ENCODE peak calls at places on chromosomes 7 and 10, in nine cellular contexts. O, P, D, M, V, B, Q, F and H are unnamed samples.

GRCh38 chr7:651032-651728 is 75.3 kb upstream of the DNAAF5 start:
- DNase-seq in B (no peak), D (no peak), M (no peak), P (no peak), F (no peak), V (no peak), Q (no peak), O (no peak), H (no peak)

GRCh38 chr7:42883950-42884349 is 27.9 kb downstream of the C7orf25 start:
- DNase-seq in V (no peak), M (no peak), B (no peak), Q (no peak), O (peak), P (no peak), D (no peak), F (no peak), H (no peak)

GRCh38 chr10:119315128-119316001 is 108.0 kb downstream of the GRK5 start:
- DNase-seq in D (peak), F (peak), O (peak), P (peak), Q (peak), M (no peak), V (peak), B (no peak), H (peak)

GRCh38 chr7:50492770-50493519 is 42.8 kb upstream of the FIGNL1 start:
- DNase-seq in Q (peak), P (no peak), D (no peak), B (no peak), V (no peak), O (no peak), M (no peak), F (no peak), H (no peak)

GRCh38 chr7:77335581-77335980 is 80.6 kb downstream of the GSAP start:
- DNase-seq in Q (no peak), F (no peak), M (no peak), B (no peak), P (no peak), D (no peak), O (no peak), V (no peak), H (no peak)

GRCh38 chr10:63171926-63172325 is 38.8 kb downstream of the NRBF2 start:
- DNase-seq in F (no peak), O (no peak), D (no peak), V (no peak), M (no peak), B (no peak), Q (no peak), P (no peak), H (no peak)

GRCh38 chr7:104328308-104328969 is at the start of gene LHFPL3:
- DNase-seq in Q (no peak), O (no peak), F (no peak), P (no peak), V (no peak), M (peak), D (no peak), B (peak), H (no peak)

GRCh38 chr10:117663750-117664149 is 121.2 kb downstream of the EMX2 start:
- DNase-seq in F (peak), Q (peak), P (peak), B (no peak), M (no peak), V (no peak), O (peak), D (no peak), H (peak)

GRCh38 chr10:59287587-59287986 is 74.8 kb downstream of the FAM13C start:
- DNase-seq in P (no peak), B (no peak), Q (no peak), F (no peak), O (no peak), M (no peak), V (no peak), D (no peak), H (no peak)

GRCh38 chr7:75050501-75050900 is 23.1 kb downstream of the RCC1L start:
- DNase-seq in D (no peak), P (no peak), V (no peak), B (no peak), Q (no peak), F (no peak), M (no peak), O (no peak), H (no peak)

GRCh38 chr7:139103057-139103820 is 6.3 kb downstream of the ZC3HAV1 start:
- DNase-seq in M (no peak), O (no peak), Q (no peak), D (no peak), F (no peak), P (no peak), B (no peak), V (peak), H (no peak)

GRCh38 chr10:69766161-69766910 is 35.4 kb upstream of the COL13A1 start:
- DNase-seq in B (peak), O (no peak), P (no peak), V (no peak), M (no peak), Q (no peak), F (no peak), D (no peak), H (no peak)

GRCh38 chr10:13717936-13718772 is 131.4 kb downstream of the PRPF18 start:
- DNase-seq in M (peak), D (no peak), Q (peak), O (peak), B (no peak), P (no peak), F (no peak), V (no peak), H (no peak)

GRCh38 chr10:11231285-11231684 is 213.6 kb downstream of the CELF2 start:
- DNase-seq in D (no peak), M (no peak), F (no peak), V (no peak), B (no peak), O (no peak), P (no peak), Q (no peak), H (no peak)

GRCh38 chr7:136957391-136957790 is 88.9 kb downstream of the CHRM2 start:
- DNase-seq in D (no peak), V (no peak), B (no peak), F (no peak), P (no peak), Q (no peak), M (no peak), O (no peak), H (no peak)

GRCh38 chr7:133315332-133316040 is 62.6 kb downstream of the EXOC4 start:
- DNase-seq in V (peak), Q (no peak), M (no peak), O (no peak), F (no peak), B (no peak), D (no peak), P (no peak), H (no peak)

GRCh38 chr10:77689339-77689738 is 51.7 kb upstream of the KCNMA1 start:
- DNase-seq in B (no peak), F (no peak), V (no peak), P (no peak), O (no peak), M (no peak), D (no peak), Q (no peak), H (no peak)

GRCh38 chr10:24642921-24643678 is 80.6 kb downstream of the ARHGAP21 start:
- DNase-seq in Q (peak), D (peak), B (peak), V (peak), F (peak), M (no peak), P (peak), O (peak), H (peak)

GRCh38 chr10:20958764-20959163 is 61.7 kb upstream of the NEBL start:
- DNase-seq in V (no peak), D (no peak), M (no peak), O (no peak), P (no peak), Q (no peak), F (no peak), B (no peak), H (no peak)

GRCh38 chr10:69864321-69864720 is 62.6 kb downstream of the COL13A1 start:
- DNase-seq in F (no peak), M (no peak), D (no peak), B (no peak), Q (no peak), P (no peak), V (peak), O (no peak), H (peak)

GRCh38 chr7:55476071-55476803 is 96.1 kb downstream of the VOPP1 start:
- DNase-seq in Q (no peak), M (no peak), B (no peak), P (no peak), F (no peak), D (no peak), O (no peak), V (no peak), H (no peak)

GRCh38 chr7:18350678-18351077 is 144.9 kb upstream of the HDAC9 start:
- DNase-seq in O (no peak), F (no peak), P (no peak), M (no peak), B (no peak), D (no peak), V (no peak), Q (no peak), H (no peak)

GRCh38 chr7:17654940-17655339 is 285.4 kb downstream of the SNX13 start:
- DNase-seq in V (peak), B (no peak), O (no peak), P (no peak), F (no peak), D (no peak), M (no peak), Q (no peak), H (no peak)

GRCh38 chr7:341841-342638 is 52.1 kb downstream of the FOXL3 start:
- DNase-seq in P (no peak), D (no peak), B (no peak), M (no peak), Q (peak), V (no peak), O (no peak), F (no peak), H (no peak)

GRCh38 chr10:120715214-120715613 is 135.9 kb upstream of the WDR11 start:
- DNase-seq in P (no peak), O (peak), D (no peak), Q (no peak), B (no peak), F (no peak), M (no peak), V (no peak), H (no peak)

GRCh38 chr10:102713483-102713813 is 749 bp downstream of the ARL3 start:
- DNase-seq in M (no peak), O (no peak), P (peak), Q (no peak), V (no peak), B (no peak), F (no peak), D (no peak), H (no peak)

GRCh38 chr7:121531175-121532070 is 135.3 kb upstream of the FAM3C start:
- DNase-seq in D (no peak), P (no peak), V (peak), B (no peak), F (no peak), O (no peak), M (no peak), Q (no peak), H (no peak)

GRCh38 chr10:317219-317868 is 182.1 kb downstream of the ZMYND11 start:
- DNase-seq in Q (no peak), F (peak), V (no peak), B (no peak), O (no peak), M (no peak), D (no peak), P (no peak), H (no peak)

GRCh38 chr10:33772370-33773331 is 438.2 kb upstream of the NRP1 start:
- DNase-seq in D (no peak), F (no peak), B (no peak), V (peak), P (no peak), Q (no peak), O (peak), M (no peak), H (no peak)

GRCh38 chr10:90227259-90227658 is 525.9 kb downstream of the KIF20B start:
- DNase-seq in V (peak), Q (no peak), F (no peak), P (no peak), D (no peak), O (no peak), M (no peak), B (no peak), H (peak)

DNA sequence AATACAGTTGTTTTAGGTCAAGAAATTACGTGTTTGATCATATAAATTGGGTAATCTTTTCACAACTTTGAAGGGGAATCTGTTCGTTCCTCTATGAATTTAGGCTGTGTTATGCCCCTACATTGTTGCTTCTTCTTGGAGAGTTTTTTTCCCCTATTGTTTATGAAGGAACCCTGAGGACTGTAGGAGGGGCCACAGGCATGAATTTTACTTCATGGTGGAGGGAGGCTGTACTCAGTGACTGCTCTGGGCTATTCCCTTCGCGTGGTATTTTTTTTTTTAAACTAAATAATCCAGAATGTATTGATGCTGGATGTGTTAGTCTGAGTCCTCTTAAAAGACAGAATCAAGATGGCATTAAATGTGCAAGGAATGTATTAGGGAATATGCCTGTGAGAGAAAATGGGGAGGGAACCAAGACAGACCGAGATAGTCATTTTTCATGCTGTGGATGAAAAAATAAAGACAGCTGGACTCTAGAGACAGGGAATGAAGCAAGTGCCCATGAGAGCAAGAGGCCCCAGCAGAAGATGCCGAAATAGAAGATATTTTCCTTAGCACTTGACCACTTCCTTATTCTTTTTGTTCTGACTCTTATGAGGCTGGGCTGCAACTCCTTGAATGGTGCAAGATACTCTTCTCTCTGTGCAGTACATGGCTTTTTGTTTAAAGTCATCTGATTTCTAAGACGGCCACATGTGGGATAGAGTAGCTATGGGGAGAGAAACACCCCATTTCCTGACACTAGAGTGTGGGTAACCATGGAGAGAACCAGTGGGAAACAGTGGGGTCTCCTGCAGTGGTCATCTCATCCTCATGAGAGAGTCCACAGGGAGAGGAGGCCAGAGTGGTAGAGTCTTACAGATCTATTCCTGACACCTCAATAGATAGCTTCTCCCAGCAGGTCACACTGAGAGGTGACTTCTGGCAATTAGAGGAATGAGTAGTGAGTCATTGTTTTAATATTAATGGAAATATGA is 18.2 kb upstream of the VCL start:
- DNase-seq in Q (no peak), B (no peak), M (no peak), P (no peak), D (no peak), O (peak), F (no peak), V (no peak), H (no peak)
- TF ChIP-seq MAX in Q (no peak), B (no peak), M (no peak), P (no peak), D (no peak), O (peak), F (no peak), V (no peak), H (no peak)

DNA sequence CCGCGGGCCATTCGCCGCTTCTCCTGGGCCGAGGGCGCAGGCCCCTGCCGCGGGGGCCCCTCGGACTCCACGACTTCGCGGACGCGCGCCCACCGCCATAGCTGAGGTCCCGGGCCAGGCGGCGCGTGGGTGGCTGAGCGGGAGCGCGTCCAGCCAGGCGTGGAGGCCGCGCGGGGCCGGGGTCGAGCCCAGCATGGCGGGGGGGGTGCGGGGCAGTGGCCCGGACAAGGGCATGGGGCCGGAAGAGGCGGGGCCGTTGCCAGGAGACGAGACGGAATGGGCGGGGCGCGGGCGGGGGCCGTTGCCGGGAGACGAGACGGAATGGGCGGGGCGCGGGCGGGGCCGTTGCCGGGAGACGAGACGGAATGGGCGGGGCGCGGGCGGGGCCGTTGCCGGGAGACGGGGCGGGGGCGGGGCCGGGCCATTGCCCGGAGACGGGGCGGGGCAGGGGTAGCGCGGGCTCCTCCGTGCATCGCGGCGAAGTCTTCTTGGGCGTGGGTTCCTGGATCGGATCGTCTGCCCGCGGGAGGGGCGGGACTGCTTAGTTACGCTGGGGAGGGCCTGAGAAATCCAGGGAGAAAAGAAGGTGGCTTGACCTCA is 14.8 kb downstream of the ADAM8 start:
- DNase-seq in D (peak), O (peak), B (peak), V (peak), Q (no peak), P (peak), M (peak), F (no peak), H (no peak)
- TF ChIP-seq MAX in D (no peak), O (no peak), B (no peak), V (no peak), Q (peak), P (no peak), M (no peak), F (no peak), H (peak)

DNA sequence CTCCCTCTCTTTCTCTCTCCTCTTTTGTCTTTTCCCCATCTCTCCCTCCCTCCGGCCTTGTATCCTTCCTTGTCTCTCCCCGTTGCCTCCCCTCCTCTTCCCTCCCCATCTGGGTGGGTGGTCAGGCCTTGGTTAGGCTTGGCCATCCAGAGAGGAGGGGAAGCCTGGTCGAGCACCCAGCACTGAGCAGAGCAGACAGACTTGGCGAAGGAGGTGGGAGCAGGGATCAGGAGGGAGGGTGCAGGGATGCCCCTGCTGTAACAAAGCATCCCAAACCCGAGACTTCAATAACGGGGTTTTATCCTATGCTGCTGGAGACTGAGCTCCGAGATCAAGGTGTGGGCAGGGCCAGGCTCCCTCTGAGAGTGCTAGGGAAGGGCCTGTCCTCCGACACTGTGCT is 97.3 kb downstream of the PAXIP1 start:
- DNase-seq in V (no peak), B (no peak), P (no peak), D (no peak), F (no peak), Q (no peak), M (no peak), O (no peak), H (no peak)
- TF ChIP-seq MAX in V (no peak), B (no peak), P (no peak), D (no peak), F (no peak), Q (no peak), M (no peak), O (no peak), H (no peak)

GRCh38 chr10:129705676-129706075 is 238.6 kb downstream of the MGMT start:
- DNase-seq in O (no peak), F (no peak), M (no peak), P (no peak), V (no peak), D (no peak), B (no peak), Q (no peak), H (no peak)

GRCh38 chr10:129709101-129709500 is 242.1 kb downstream of the MGMT start:
- DNase-seq in B (no peak), O (no peak), P (no peak), F (no peak), V (no peak), Q (no peak), M (no peak), D (no peak), H (no peak)

GRCh38 chr10:129706523-129706922 is 239.5 kb downstream of the MGMT start:
- DNase-seq in V (no peak), P (no peak), O (no peak), F (no peak), M (no peak), B (no peak), Q (no peak), D (no peak), H (no peak)

GRCh38 chr10:129706081-129706480 is 239.0 kb downstream of the MGMT start:
- DNase-seq in O (no peak), V (no peak), P (no peak), M (no peak), D (no peak), F (no peak), B (no peak), Q (no peak), H (no peak)

DNA sequence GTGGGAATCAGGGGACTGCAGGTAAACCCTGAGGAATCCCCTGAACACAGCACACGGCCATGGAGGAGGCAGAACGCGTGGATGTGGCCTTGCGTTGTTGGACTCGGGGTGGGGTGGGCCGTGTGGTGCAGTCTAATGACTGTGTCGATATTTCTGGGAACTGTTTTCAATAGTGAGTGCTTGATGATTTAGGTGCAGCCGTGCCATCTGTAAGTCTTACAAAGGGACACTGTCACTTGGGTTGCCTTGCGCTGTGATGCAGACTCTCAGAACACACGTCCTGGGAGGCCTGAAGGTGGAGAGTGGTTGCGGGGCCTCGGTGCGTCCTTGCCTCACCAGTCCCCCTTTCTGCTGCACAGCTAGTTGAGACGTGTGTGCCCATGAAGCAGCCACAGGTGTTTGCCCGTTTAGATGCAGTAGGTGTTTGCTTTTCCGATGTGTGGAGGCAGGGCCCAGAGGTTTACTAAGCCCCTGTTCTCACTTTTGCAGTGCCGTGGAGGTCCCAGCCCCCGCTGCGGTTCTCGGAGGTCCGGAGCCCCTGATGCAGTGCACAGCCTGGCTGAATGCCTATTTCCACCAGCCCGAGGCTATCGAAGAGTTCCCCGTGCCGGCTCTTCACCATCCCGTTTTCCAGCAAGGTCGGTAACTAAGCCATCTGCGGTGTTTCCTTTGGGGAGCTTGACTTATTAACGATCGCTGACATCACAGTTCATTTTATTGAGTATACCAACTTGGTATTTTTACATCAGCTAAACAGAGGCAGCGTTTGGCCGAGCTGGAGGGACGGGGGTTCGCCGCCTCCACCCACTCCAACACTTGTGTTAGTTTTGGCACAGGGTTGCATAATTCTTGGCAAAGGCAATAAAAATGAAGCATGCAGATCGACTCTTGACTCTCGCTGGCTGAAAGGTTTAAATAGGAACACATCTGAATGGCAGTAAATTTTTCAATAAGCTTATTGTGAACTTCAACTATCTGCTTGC is 240.7 kb downstream of the MGMT start:
- DNase-seq in B (peak), P (no peak), O (no peak), Q (no peak), F (no peak), M (no peak), V (peak), D (no peak), H (no peak)
- TF ChIP-seq MAX in B (no peak), P (no peak), O (no peak), Q (no peak), F (no peak), M (no peak), V (no peak), D (no peak), H (no peak)